ENCODE peak calls at places on chromosome 13, in nine cellular contexts. E, M, W, P, V, N, J, F and B are unnamed samples.
A peak's percentile ranks its signal among the peaks of the same experiment; 100 is the strongest.

GRCh38 chr13:53001444-53001843 is 27.2 kb upstream of the OLFM4 start:
- DNase-seq in E (no peak), M (no peak), W (no peak), P (no peak), V (no peak), N (peak; percentile 11), J (no peak), F (no peak), B (no peak)

GRCh38 chr13:60520902-60521563 is 124.0 kb downstream of the TDRD3 start:
- DNase-seq in E (no peak), M (no peak), W (no peak), P (no peak), V (no peak), N (no peak), J (no peak), F (no peak), B (no peak)

GRCh38 chr13:37869756-37870488 is at the start of gene TRPC4:
- DNase-seq in E (peak; percentile 63), M (peak; percentile 47), W (no peak), P (no peak), V (peak; percentile 44), N (peak; percentile 25), J (no peak), F (peak; percentile 19), B (peak; percentile 42)

GRCh38 chr13:29991343-29991742 is 140.9 kb upstream of the UBL3 start:
- DNase-seq in E (peak; percentile 98), M (no peak), W (no peak), P (no peak), V (no peak), N (no peak), J (no peak), F (no peak), B (peak; percentile 75)

GRCh38 chr13:83378901-83379300 is 503.4 kb downstream of the SLITRK1 start:
- DNase-seq in E (no peak), M (no peak), W (no peak), P (no peak), V (no peak), N (no peak), J (no peak), F (no peak), B (no peak)

GRCh38 chr13:78317030-78317429 is 286.3 kb downstream of the POU4F1 start:
- DNase-seq in E (no peak), M (no peak), W (no peak), P (no peak), V (no peak), N (no peak), J (no peak), F (no peak), B (peak; percentile 74)

GRCh38 chr13:93244141-93244917 is 17.7 kb downstream of the GPC6 start:
- DNase-seq in E (peak; percentile 75), M (no peak), W (no peak), P (no peak), V (no peak), N (no peak), J (no peak), F (no peak), B (peak; percentile 18)

GRCh38 chr13:95676100-95676774 is 702 bp upstream of the DNAJC3 start:
- DNase-seq in E (peak; percentile 47), M (no peak), W (no peak), P (peak; percentile 29), V (peak; percentile 12), N (peak; percentile 24), J (peak; percentile 22), F (no peak), B (no peak)

GRCh38 chr13:42855416-42855815 is 74.0 kb downstream of the FAM216B start:
- DNase-seq in E (no peak), M (no peak), W (no peak), P (no peak), V (no peak), N (no peak), J (no peak), F (no peak), B (no peak)

GRCh38 chr13:34371645-34372044 is 553.7 kb downstream of the RFC3 start:
- DNase-seq in E (no peak), M (no peak), W (no peak), P (no peak), V (no peak), N (no peak), J (no peak), F (no peak), B (no peak)

GRCh38 chr13:61339054-61339621 is 76.5 kb downstream of the PCDH20 start:
- DNase-seq in E (no peak), M (no peak), W (no peak), P (no peak), V (no peak), N (no peak), J (no peak), F (no peak), B (no peak)

GRCh38 chr13:42075517-42075916 is 27.1 kb downstream of the DGKH start:
- DNase-seq in E (no peak), M (no peak), W (no peak), P (no peak), V (no peak), N (no peak), J (no peak), F (no peak), B (no peak)

GRCh38 chr13:23684647-23685046 is 114.4 kb downstream of the TNFRSF19 start:
- DNase-seq in E (no peak), M (no peak), W (no peak), P (peak; percentile 5), V (no peak), N (no peak), J (no peak), F (no peak), B (no peak)

GRCh38 chr13:91576590-91576989 is 178.2 kb downstream of the GPC5 start:
- DNase-seq in E (no peak), M (no peak), W (no peak), P (peak; percentile 53), V (no peak), N (no peak), J (no peak), F (no peak), B (peak; percentile 12)

GRCh38 chr13:105342421-105342820 is 1193.0 kb downstream of the EFNB2 start:
- DNase-seq in E (peak; percentile 34), M (no peak), W (no peak), P (no peak), V (no peak), N (no peak), J (no peak), F (no peak), B (no peak)

DNA sequence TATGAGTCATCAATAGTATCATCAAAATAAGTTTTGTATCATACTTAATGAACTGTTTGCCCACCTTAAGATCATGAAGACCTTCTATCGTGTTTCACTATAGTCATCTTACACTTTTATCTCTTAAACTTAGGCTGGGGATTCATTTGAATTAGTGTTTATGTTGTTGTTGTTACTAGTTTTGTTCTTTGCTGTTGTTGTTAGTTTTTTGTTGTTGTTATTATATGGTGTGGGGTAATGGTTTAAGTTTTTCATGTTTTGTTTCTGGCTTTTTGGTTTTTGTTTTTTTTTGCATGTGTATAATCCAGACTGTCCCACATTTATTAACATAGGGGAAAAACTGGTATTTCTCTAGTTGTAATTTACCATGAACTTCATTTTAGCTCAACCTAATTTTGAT is 965.1 kb upstream of the MIR17HG start:
- DNase-seq in E (no peak), M (no peak), W (no peak), P (no peak), V (no peak), N (no peak), J (no peak), F (no peak), B (no peak)
- H3K4me1 ChIP-seq in E (no peaks in the 10 kb centered on the region), M (no peaks in the 10 kb centered on the region), W (no peaks in the 10 kb centered on the region), P (no peaks in the 10 kb centered on the region), V (no peaks in the 10 kb centered on the region), N (no peaks in the 10 kb centered on the region), J (no peaks in the 10 kb centered on the region), F (no peaks in the 10 kb centered on the region), B (no peaks in the 10 kb centered on the region)

DNA sequence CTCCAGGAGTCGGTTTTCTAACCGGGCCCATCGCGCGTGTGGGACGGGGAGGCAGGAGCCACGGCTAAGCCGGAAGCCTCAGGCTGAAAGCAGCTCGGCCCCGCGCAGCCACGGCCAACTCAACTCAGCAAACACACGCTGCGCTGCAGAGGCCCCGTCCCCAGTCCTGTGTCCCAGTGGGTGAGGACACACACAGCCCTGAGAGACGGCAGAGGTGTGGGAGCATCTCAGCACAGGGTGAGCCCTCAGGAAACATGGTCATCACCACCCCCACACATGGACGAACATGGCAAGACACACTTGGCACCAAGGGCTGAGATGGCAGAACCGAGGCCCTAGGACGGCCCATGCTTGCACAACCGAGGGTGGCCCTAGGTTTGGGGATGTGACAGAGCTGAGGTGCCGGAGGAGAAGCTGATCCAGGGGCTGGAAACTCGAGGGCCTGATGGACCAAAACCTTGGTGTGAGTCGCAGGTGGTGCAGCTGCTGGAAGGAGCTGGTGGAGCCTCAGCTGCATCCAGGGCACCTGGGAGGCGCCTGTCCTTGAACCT is 29.0 kb upstream of the C13orf46 start:
- DNase-seq in E (no peak), M (no peak), W (no peak), P (no peak), V (no peak), N (no peak), J (no peak), F (peak; percentile 10), B (no peak)
- H3K4me1 ChIP-seq in E (peaks cover 11% of the 10 kb centered on the region), M (no peaks in the 10 kb centered on the region), W (no peaks in the 10 kb centered on the region), P (no peaks in the 10 kb centered on the region), V (peaks cover 9% of the 10 kb centered on the region), N (no peaks in the 10 kb centered on the region), J (no peaks in the 10 kb centered on the region), F (no peaks in the 10 kb centered on the region), B (peaks cover 5% of the 10 kb centered on the region)

DNA sequence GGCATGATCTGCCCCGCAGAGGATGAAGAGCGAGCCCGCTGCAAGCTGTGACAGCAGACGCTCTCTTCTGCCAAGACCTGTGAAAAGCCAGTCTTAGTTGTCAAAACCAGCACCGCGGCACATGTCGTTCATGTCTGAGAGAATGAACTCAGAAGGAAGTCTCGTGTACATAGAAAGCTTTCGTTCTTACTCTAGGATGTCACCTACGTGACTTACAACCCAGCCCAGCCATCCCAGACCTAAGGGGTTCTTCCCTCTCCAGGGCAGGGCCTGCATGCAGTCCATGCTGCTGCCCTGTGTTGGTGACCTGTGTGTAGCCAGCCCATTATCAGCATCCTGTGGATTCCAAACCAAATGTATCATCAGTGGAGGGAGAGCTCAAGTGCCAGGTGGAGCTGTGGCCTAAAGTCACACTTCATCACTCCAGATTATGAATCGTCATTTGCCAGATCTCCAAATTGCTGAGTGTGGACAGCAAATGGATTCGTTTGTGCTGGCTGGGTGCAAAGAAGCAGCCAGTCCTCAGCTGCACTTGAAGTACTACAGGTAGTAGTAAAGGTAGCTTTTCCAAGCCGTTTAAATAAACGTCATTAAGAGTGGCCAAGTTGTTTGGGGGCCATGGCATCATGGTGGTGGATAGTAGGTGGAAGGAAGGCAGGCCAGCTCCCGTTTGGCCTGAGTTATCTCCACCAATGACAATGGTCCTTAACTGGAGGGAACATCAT is 73.9 kb upstream of the GPR183 start:
- DNase-seq in E (no peak), M (no peak), W (no peak), P (no peak), V (no peak), N (no peak), J (no peak), F (no peak), B (no peak)
- H3K4me1 ChIP-seq in E (no peaks in the 10 kb centered on the region), M (no peaks in the 10 kb centered on the region), W (no peaks in the 10 kb centered on the region), P (peaks cover 17% of the 10 kb centered on the region), V (peaks cover 2% of the 10 kb centered on the region), N (no peaks in the 10 kb centered on the region), J (no peaks in the 10 kb centered on the region), F (no peaks in the 10 kb centered on the region), B (no peaks in the 10 kb centered on the region)

DNA sequence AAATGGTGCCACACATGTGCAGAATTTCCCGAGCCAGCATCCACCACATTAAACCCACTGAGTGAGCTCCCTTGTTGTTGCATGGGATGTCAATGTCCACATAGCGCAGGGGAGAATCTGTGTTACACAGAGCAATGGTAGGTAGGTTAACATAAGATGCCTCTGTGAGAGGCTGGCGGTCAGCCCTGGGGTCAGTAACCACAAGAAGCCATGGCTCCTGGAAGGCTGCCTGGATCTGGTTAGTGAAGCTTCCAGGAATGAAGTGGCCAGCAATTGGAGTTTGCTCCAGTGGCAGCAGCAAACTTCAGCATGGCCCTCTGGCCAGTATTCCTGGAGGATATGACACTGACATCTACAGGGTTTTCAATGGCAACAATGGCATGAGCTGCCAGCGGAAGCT is 37.0 kb upstream of the PCDH9 start:
- DNase-seq in E (peak; percentile 72), M (no peak), W (no peak), P (no peak), V (no peak), N (no peak), J (no peak), F (no peak), B (no peak)
- H3K4me1 ChIP-seq in E (no peaks in the 10 kb centered on the region), M (no peaks in the 10 kb centered on the region), W (no peaks in the 10 kb centered on the region), P (no peaks in the 10 kb centered on the region), V (no peaks in the 10 kb centered on the region), N (no peaks in the 10 kb centered on the region), J (no peaks in the 10 kb centered on the region), F (no peaks in the 10 kb centered on the region), B (no peaks in the 10 kb centered on the region)